ENCODE peak calls at places on chromosomes 16 and 17, in six cellular contexts. One of them, this sample, is unnamed.

GRCh38 chr16:89189358-89190025 is 10.8 kb downstream of the SLC22A31 start:
- DNase-seq in AG04450: no peak
- DNase-seq in heart right ventricle: no peak
- DNase-seq in AG09319: no peak
- DNase-seq in progenitor cell of endocrine pancreas: no peak
- DNase-seq in OCI-LY7: no peak
- DNase-seq in this sample: peak

GRCh38 chr17:77869041-77869595 is 89.4 kb upstream of the TNRC6C start:
- DNase-seq in AG04450: no peak
- DNase-seq in heart right ventricle: no peak
- DNase-seq in AG09319: no peak
- DNase-seq in progenitor cell of endocrine pancreas: no peak
- DNase-seq in OCI-LY7: no peak
- DNase-seq in this sample: peak

GRCh38 chr17:10668771-10669170 is 11.7 kb upstream of the MYH3 start:
- DNase-seq in AG04450: peak
- DNase-seq in heart right ventricle: no peak
- DNase-seq in AG09319: no peak
- DNase-seq in progenitor cell of endocrine pancreas: no peak
- DNase-seq in OCI-LY7: no peak
- DNase-seq in this sample: no peak

GRCh38 chr17:17871913-17872312 is 35.1 kb upstream of the SREBF1 start:
- DNase-seq in AG04450: no peak
- DNase-seq in heart right ventricle: no peak
- DNase-seq in AG09319: no peak
- DNase-seq in progenitor cell of endocrine pancreas: no peak
- DNase-seq in OCI-LY7: no peak
- DNase-seq in this sample: no peak

GRCh38 chr16:17301593-17302135 is 169.1 kb downstream of the XYLT1 start:
- DNase-seq in AG04450: no peak
- DNase-seq in heart right ventricle: no peak
- DNase-seq in AG09319: no peak
- DNase-seq in progenitor cell of endocrine pancreas: no peak
- DNase-seq in OCI-LY7: peak
- DNase-seq in this sample: no peak

GRCh38 chr16:50719401-50720337 is 22.2 kb upstream of the CYLD start:
- DNase-seq in AG04450: no peak
- DNase-seq in heart right ventricle: no peak
- DNase-seq in AG09319: no peak
- DNase-seq in progenitor cell of endocrine pancreas: no peak
- DNase-seq in OCI-LY7: no peak
- DNase-seq in this sample: no peak

GRCh38 chr16:57675752-57676623 is 7.9 kb downstream of the ADGRG3 start:
- DNase-seq in AG04450: no peak
- DNase-seq in heart right ventricle: no peak
- DNase-seq in AG09319: no peak
- DNase-seq in progenitor cell of endocrine pancreas: no peak
- DNase-seq in OCI-LY7: no peak
- DNase-seq in this sample: no peak

GRCh38 chr16:14300631-14301149 is 229.6 kb downstream of the MRTFB start:
- DNase-seq in AG04450: no peak
- DNase-seq in heart right ventricle: peak
- DNase-seq in AG09319: peak
- DNase-seq in progenitor cell of endocrine pancreas: no peak
- DNase-seq in OCI-LY7: peak
- DNase-seq in this sample: peak

GRCh38 chr17:57077000-57077399 is 8.0 kb upstream of the AKAP1 start:
- DNase-seq in AG04450: no peak
- DNase-seq in heart right ventricle: no peak
- DNase-seq in AG09319: no peak
- DNase-seq in progenitor cell of endocrine pancreas: no peak
- DNase-seq in OCI-LY7: peak
- DNase-seq in this sample: no peak

GRCh38 chr16:70161350-70161749 is 12.2 kb upstream of the CLEC18C start:
- DNase-seq in AG04450: no peak
- DNase-seq in heart right ventricle: no peak
- DNase-seq in AG09319: no peak
- DNase-seq in progenitor cell of endocrine pancreas: no peak
- DNase-seq in OCI-LY7: no peak
- DNase-seq in this sample: no peak

GRCh38 chr16:80123189-80123588 is 417.6 kb upstream of the DYNLRB2 start:
- DNase-seq in AG04450: no peak
- DNase-seq in heart right ventricle: no peak
- DNase-seq in AG09319: no peak
- DNase-seq in progenitor cell of endocrine pancreas: no peak
- DNase-seq in OCI-LY7: no peak
- DNase-seq in this sample: no peak

GRCh38 chr17:66548158-66548557 is 245.7 kb downstream of the PRKCA start:
- DNase-seq in AG04450: no peak
- DNase-seq in heart right ventricle: no peak
- DNase-seq in AG09319: no peak
- DNase-seq in progenitor cell of endocrine pancreas: no peak
- DNase-seq in OCI-LY7: no peak
- DNase-seq in this sample: no peak

GRCh38 chr17:31745964-31746650 is 112.9 kb downstream of the COPRS start:
- DNase-seq in AG04450: no peak
- DNase-seq in heart right ventricle: no peak
- DNase-seq in AG09319: no peak
- DNase-seq in progenitor cell of endocrine pancreas: no peak
- DNase-seq in OCI-LY7: no peak
- DNase-seq in this sample: no peak

GRCh38 chr17:75904749-75905521 is at the start of gene MRPL38:
- DNase-seq in AG04450: peak
- DNase-seq in heart right ventricle: peak
- DNase-seq in AG09319: peak
- DNase-seq in progenitor cell of endocrine pancreas: peak
- DNase-seq in OCI-LY7: peak
- DNase-seq in this sample: peak

GRCh38 chr17:72422204-72422504 is 301.3 kb downstream of the SOX9 start:
- DNase-seq in AG04450: no peak
- DNase-seq in heart right ventricle: no peak
- DNase-seq in AG09319: no peak
- DNase-seq in progenitor cell of endocrine pancreas: no peak
- DNase-seq in OCI-LY7: no peak
- DNase-seq in this sample: no peak

GRCh38 chr17:72421128-72422092 is 300.6 kb downstream of the SOX9 start:
- DNase-seq in AG04450: peak
- DNase-seq in heart right ventricle: no peak
- DNase-seq in AG09319: peak
- DNase-seq in progenitor cell of endocrine pancreas: no peak
- DNase-seq in OCI-LY7: peak
- DNase-seq in this sample: no peak

GRCh38 chr17:72417627-72418026 is 296.8 kb downstream of the SOX9 start:
- DNase-seq in AG04450: no peak
- DNase-seq in heart right ventricle: no peak
- DNase-seq in AG09319: no peak
- DNase-seq in progenitor cell of endocrine pancreas: no peak
- DNase-seq in OCI-LY7: no peak
- DNase-seq in this sample: no peak

GRCh38 chr17:72420775-72421127 is 299.9 kb downstream of the SOX9 start:
- DNase-seq in AG04450: no peak
- DNase-seq in heart right ventricle: no peak
- DNase-seq in AG09319: no peak
- DNase-seq in progenitor cell of endocrine pancreas: no peak
- DNase-seq in OCI-LY7: no peak
- DNase-seq in this sample: no peak

GRCh38 chr17:72419866-72420774 is 299.3 kb downstream of the SOX9 start:
- DNase-seq in AG04450: no peak
- DNase-seq in heart right ventricle: no peak
- DNase-seq in AG09319: no peak
- DNase-seq in progenitor cell of endocrine pancreas: no peak
- DNase-seq in OCI-LY7: peak
- DNase-seq in this sample: no peak
- TF ChIP-seq CTCF in AG04450: no peak
- TF ChIP-seq CTCF in heart right ventricle: no peak
- TF ChIP-seq CTCF in AG09319: no peak
- TF ChIP-seq CTCF in progenitor cell of endocrine pancreas: no peak
- TF ChIP-seq CTCF in OCI-LY7: no peak
- TF ChIP-seq CTCF in this sample: no peak

GRCh38 chr17:39971076-39971603 is 8.3 kb downstream of the GSDMA start:
- DNase-seq in AG04450: no peak
- DNase-seq in heart right ventricle: no peak
- DNase-seq in AG09319: no peak
- DNase-seq in progenitor cell of endocrine pancreas: no peak
- DNase-seq in OCI-LY7: no peak
- DNase-seq in this sample: no peak
- TF ChIP-seq CTCF in AG04450: no peak
- TF ChIP-seq CTCF in heart right ventricle: no peak
- TF ChIP-seq CTCF in AG09319: no peak
- TF ChIP-seq CTCF in progenitor cell of endocrine pancreas: no peak
- TF ChIP-seq CTCF in OCI-LY7: no peak
- TF ChIP-seq CTCF in this sample: no peak

GRCh38 chr17:42311240-42312034 is 23.1 kb downstream of the STAT5A start:
- DNase-seq in AG04450: peak
- DNase-seq in heart right ventricle: peak
- DNase-seq in AG09319: peak
- DNase-seq in progenitor cell of endocrine pancreas: no peak
- DNase-seq in OCI-LY7: no peak
- DNase-seq in this sample: peak

GRCh38 chr17:42309142-42309541 is 20.8 kb downstream of the STAT5A start:
- DNase-seq in AG04450: no peak
- DNase-seq in heart right ventricle: no peak
- DNase-seq in AG09319: no peak
- DNase-seq in progenitor cell of endocrine pancreas: no peak
- DNase-seq in OCI-LY7: no peak
- DNase-seq in this sample: no peak

GRCh38 chr17:42312035-42312284 is 23.7 kb downstream of the STAT5A start:
- DNase-seq in AG04450: no peak
- DNase-seq in heart right ventricle: no peak
- DNase-seq in AG09319: no peak
- DNase-seq in progenitor cell of endocrine pancreas: no peak
- DNase-seq in OCI-LY7: no peak
- DNase-seq in this sample: no peak

GRCh38 chr17:42312285-42313130 is 24.2 kb downstream of the STAT5A start:
- DNase-seq in AG04450: peak
- DNase-seq in heart right ventricle: peak
- DNase-seq in AG09319: no peak
- DNase-seq in progenitor cell of endocrine pancreas: peak
- DNase-seq in OCI-LY7: peak
- DNase-seq in this sample: peak

DNA sequence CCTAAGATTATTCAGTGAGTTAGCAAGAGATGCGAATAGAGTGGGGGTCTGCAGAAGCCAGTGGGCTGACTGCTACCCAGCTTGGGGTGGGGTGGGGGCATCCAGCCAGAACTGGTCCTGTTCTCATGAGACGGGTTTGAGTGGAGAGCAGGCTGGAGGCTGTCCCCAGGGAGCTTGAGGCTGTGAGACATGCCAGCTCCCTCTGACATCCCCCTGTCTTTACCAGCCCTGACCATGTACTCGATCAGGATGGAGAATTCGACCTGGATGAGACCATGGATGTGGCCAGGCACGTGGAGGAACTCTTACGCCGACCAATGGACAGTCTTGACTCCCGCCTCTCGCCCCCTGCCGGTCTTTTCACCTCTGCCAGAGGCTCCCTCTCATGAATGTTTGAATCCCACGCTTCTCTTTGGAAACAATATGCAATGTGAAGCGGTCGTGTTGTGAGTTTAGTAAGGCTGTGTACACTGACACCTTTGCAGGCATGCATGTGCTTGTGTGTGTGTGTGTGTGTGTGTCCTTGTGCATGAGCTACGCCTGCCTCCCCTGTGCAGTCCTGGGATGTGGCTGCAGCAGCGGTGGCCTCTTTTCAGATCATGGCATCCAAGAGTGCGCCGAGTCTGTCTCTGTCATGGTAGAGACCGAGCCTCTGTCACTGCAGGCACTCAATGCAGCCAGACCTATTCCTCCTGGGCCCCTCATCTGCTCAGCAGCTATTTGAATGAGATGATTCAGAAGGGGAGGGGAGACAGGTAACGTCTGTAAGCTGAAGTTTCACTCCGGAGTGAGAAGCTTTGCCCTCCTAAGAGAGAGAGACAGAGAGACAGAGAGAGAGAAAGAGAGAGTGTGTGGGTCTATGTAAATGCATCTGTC is 22.2 kb downstream of the STAT5A start:
- DNase-seq in AG04450: no peak
- DNase-seq in heart right ventricle: no peak
- DNase-seq in AG09319: no peak
- DNase-seq in progenitor cell of endocrine pancreas: no peak
- DNase-seq in OCI-LY7: no peak
- DNase-seq in this sample: no peak
- TF ChIP-seq CTCF in AG04450: peak
- TF ChIP-seq CTCF in heart right ventricle: no peak
- TF ChIP-seq CTCF in AG09319: peak
- TF ChIP-seq CTCF in progenitor cell of endocrine pancreas: no peak
- TF ChIP-seq CTCF in OCI-LY7: no peak
- TF ChIP-seq CTCF in this sample: no peak

GRCh38 chr17:13631541-13631940 is 29.8 kb upstream of the HS3ST3A1 start:
- DNase-seq in AG04450: no peak
- DNase-seq in heart right ventricle: no peak
- DNase-seq in AG09319: no peak
- DNase-seq in progenitor cell of endocrine pancreas: no peak
- DNase-seq in OCI-LY7: no peak
- DNase-seq in this sample: no peak
- TF ChIP-seq CTCF in AG04450: no peak
- TF ChIP-seq CTCF in heart right ventricle: no peak
- TF ChIP-seq CTCF in AG09319: no peak
- TF ChIP-seq CTCF in progenitor cell of endocrine pancreas: no peak
- TF ChIP-seq CTCF in OCI-LY7: no peak
- TF ChIP-seq CTCF in this sample: no peak

GRCh38 chr16:30615358-30616076 is 5.3 kb upstream of the ZNF689 start:
- DNase-seq in AG04450: no peak
- DNase-seq in heart right ventricle: peak
- DNase-seq in AG09319: no peak
- DNase-seq in progenitor cell of endocrine pancreas: peak
- DNase-seq in OCI-LY7: peak
- DNase-seq in this sample: peak
- TF ChIP-seq CTCF in AG04450: peak
- TF ChIP-seq CTCF in heart right ventricle: peak
- TF ChIP-seq CTCF in AG09319: peak
- TF ChIP-seq CTCF in progenitor cell of endocrine pancreas: peak
- TF ChIP-seq CTCF in OCI-LY7: peak
- TF ChIP-seq CTCF in this sample: peak

GRCh38 chr16:3580271-3580670 is 3.1 kb upstream of the NLRC3 start:
- DNase-seq in AG04450: no peak
- DNase-seq in heart right ventricle: no peak
- DNase-seq in AG09319: no peak
- DNase-seq in progenitor cell of endocrine pancreas: no peak
- DNase-seq in OCI-LY7: peak
- DNase-seq in this sample: no peak

GRCh38 chr16:3579776-3580175 is 2.6 kb upstream of the NLRC3 start:
- DNase-seq in AG04450: no peak
- DNase-seq in heart right ventricle: no peak
- DNase-seq in AG09319: no peak
- DNase-seq in progenitor cell of endocrine pancreas: no peak
- DNase-seq in OCI-LY7: no peak
- DNase-seq in this sample: no peak

GRCh38 chr16:3580686-3581085 is 3.5 kb upstream of the NLRC3 start:
- DNase-seq in AG04450: no peak
- DNase-seq in heart right ventricle: no peak
- DNase-seq in AG09319: no peak
- DNase-seq in progenitor cell of endocrine pancreas: no peak
- DNase-seq in OCI-LY7: peak
- DNase-seq in this sample: no peak

GRCh38 chr16:3582276-3583165 is 5.3 kb upstream of the NLRC3 start:
- DNase-seq in AG04450: no peak
- DNase-seq in heart right ventricle: no peak
- DNase-seq in AG09319: no peak
- DNase-seq in progenitor cell of endocrine pancreas: no peak
- DNase-seq in OCI-LY7: no peak
- DNase-seq in this sample: no peak

GRCh38 chr16:3581392-3581791 is 4.2 kb upstream of the NLRC3 start:
- DNase-seq in AG04450: no peak
- DNase-seq in heart right ventricle: no peak
- DNase-seq in AG09319: no peak
- DNase-seq in progenitor cell of endocrine pancreas: no peak
- DNase-seq in OCI-LY7: no peak
- DNase-seq in this sample: no peak
- TF ChIP-seq CTCF in AG04450: no peak
- TF ChIP-seq CTCF in heart right ventricle: no peak
- TF ChIP-seq CTCF in AG09319: no peak
- TF ChIP-seq CTCF in progenitor cell of endocrine pancreas: no peak
- TF ChIP-seq CTCF in OCI-LY7: no peak
- TF ChIP-seq CTCF in this sample: no peak

This sample was measured in glutamatergic neuron.